ENCODE peak calls at places on chromosomes 16 and 17, in six cellular contexts. G is H9, D is fibroblast of lung, X is IMR-90, C is trophoblast cell, Z is neural progenitor cell. B is an unnamed sample.

GRCh38 chr16:30032083-30032819 is 1.2 kb upstream of the TLCD3B start:
- DNase-seq in G (peak), D (peak), X (peak), C (peak), Z (peak), B (no peak)

GRCh38 chr17:31095239-31096105 is 695 bp downstream of the NF1 start:
- DNase-seq in G (peak), D (peak), X (peak), C (peak), Z (peak), B (peak)

GRCh38 chr16:15435216-15435864 is 952 bp downstream of the BMERB1 start:
- DNase-seq in G (no peak), D (no peak), X (no peak), C (no peak), Z (peak), B (no peak)

GRCh38 chr16:75287708-75288107 is 36.3 kb upstream of the BCAR1 start:
- DNase-seq in G (no peak), D (no peak), X (no peak), C (no peak), Z (no peak), B (no peak)

GRCh38 chr17:60545465-60546191 is 19.6 kb upstream of the APPBP2 start:
- DNase-seq in G (no peak), D (no peak), X (no peak), C (no peak), Z (no peak), B (no peak)

GRCh38 chr16:23027386-23027785 is 121.9 kb downstream of the USP31 start:
- DNase-seq in G (no peak), D (no peak), X (no peak), C (no peak), Z (no peak), B (no peak)

GRCh38 chr17:19880393-19880792 is 12.7 kb upstream of the ULK2 start:
- DNase-seq in G (no peak), D (no peak), X (no peak), C (no peak), Z (no peak), B (no peak)

GRCh38 chr17:43839670-43840101 is 6.7 kb upstream of the MPP3 start:
- DNase-seq in G (no peak), D (no peak), X (no peak), C (peak), Z (no peak), B (no peak)

GRCh38 chr17:39410279-39410678 is 8.9 kb upstream of the FBXL20 start:
- DNase-seq in G (no peak), D (no peak), X (no peak), C (no peak), Z (no peak), B (no peak)

GRCh38 chr17:62064029-62064790 is 868 bp downstream of the MED13 start:
- DNase-seq in G (no peak), D (peak), X (peak), C (no peak), Z (no peak), B (no peak)

GRCh38 chr16:61413026-61413425 is 623.2 kb downstream of the CDH8 start:
- DNase-seq in G (no peak), D (no peak), X (no peak), C (no peak), Z (peak), B (no peak)

GRCh38 chr17:57946798-57947358 is 8.3 kb downstream of the CUEDC1 start:
- DNase-seq in G (no peak), D (peak), X (peak), C (peak), Z (no peak), B (peak)

GRCh38 chr17:5198472-5198871 is 6.8 kb upstream of the ZNF594 start:
- DNase-seq in G (no peak), D (no peak), X (no peak), C (no peak), Z (no peak), B (no peak)
- H3K9ac ChIP-seq in G (no peak), D (no peak), X (no peak), C (no peak), Z (no peak), B (no peak)

DNA sequence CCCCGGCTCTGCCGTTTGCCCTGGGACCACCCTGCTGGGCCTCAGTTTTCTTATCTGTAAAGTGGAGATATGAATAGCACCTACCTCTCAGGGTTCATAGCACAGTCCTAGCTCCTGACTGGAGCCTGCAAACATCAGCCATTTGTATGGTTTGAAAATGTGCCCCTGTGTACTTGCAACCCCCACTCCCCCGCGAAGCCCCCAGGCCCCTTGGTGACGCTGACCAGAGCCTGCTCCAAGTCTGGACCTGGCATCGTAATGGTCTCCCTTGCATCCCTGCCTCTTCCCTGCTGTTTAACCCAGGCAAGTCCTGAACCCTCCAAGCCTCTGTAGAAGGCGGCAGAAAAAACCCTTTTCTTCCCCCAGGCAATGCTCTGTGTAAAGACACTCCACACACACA is 128.0 kb downstream of the IRF8 start:
- DNase-seq in G (no peak), D (no peak), X (no peak), C (no peak), Z (no peak), B (peak)
- H3K27ac ChIP-seq in G (no peak), D (no peak), X (no peak), C (no peak), Z (no peak), B (no peak)

DNA sequence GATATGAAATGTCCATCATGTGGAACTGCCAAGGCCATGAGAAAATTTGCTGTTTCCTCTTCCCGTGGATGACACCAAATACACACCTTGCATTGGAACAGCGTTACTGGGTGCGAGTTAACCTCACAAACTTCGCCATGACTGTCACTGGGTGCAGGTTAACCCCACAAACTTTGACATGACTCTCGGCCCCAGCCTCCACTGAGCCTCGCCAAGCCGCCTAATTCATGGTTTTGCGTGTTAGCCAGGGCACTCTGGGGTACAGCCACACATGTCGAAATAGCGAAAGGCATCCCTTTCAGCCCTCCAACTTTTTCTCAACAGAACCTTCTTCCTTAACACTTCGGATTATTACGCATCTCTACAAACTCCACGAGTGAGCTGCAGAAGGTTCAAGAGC is 10.6 kb upstream of the KCTD5 start:
- DNase-seq in G (no peak), D (no peak), X (no peak), C (no peak), Z (no peak), B (no peak)
- H3K9ac ChIP-seq in G (no peak), D (no peak), X (peak), C (no peak), Z (no peak), B (peak)

GRCh38 chr16:53129281-53130192 is 74.7 kb downstream of the CHD9 start:
- DNase-seq in G (no peak), D (peak), X (peak), C (no peak), Z (no peak), B (no peak)
- H3K27ac ChIP-seq in G (no peak), D (peak), X (peak), C (peak), Z (no peak), B (peak)

GRCh38 chr17:77210946-77211541 is 70.3 kb downstream of the SEC14L1 start:
- DNase-seq in G (no peak), D (no peak), X (no peak), C (no peak), Z (no peak), B (no peak)

GRCh38 chr17:77210331-77210730 is 69.6 kb downstream of the SEC14L1 start:
- DNase-seq in G (no peak), D (no peak), X (no peak), C (no peak), Z (no peak), B (no peak)

GRCh38 chr17:77212081-77212832 is 71.5 kb downstream of the SEC14L1 start:
- DNase-seq in G (no peak), D (no peak), X (no peak), C (no peak), Z (no peak), B (no peak)

GRCh38 chr17:77212833-77213777 is 72.3 kb downstream of the SEC14L1 start:
- DNase-seq in G (no peak), D (no peak), X (no peak), C (no peak), Z (no peak), B (no peak)

DNA sequence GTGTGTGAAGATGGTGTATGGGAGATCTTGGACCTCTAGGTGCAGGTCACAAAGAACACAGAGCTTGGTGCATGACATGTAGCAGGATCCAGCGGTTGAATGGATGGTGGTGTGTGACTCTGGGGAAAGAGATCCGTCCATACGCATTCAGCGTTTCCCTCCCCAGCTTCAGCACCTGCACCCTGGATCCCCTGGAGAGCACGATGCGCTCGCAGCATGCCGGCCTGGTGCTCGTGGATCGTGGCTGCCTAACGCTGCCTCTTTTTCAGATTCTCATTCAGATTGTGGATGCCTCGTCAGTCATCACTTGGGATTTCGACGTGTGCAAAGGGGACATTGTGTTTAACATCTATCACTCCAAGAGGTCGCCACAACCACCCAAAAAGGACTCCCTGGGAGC is 70.9 kb downstream of the SEC14L1 start:
- DNase-seq in G (no peak), D (no peak), X (no peak), C (no peak), Z (no peak), B (no peak)
- H3K9ac ChIP-seq in G (no peak), D (no peak), X (no peak), C (no peak), Z (no peak), B (no peak)

GRCh38 chr17:82794781-82795505 is 43.1 kb downstream of the TBCD start:
- DNase-seq in G (no peak), D (peak), X (peak), C (no peak), Z (no peak), B (no peak)
- H3K27ac ChIP-seq in G (no peak), D (no peak), X (no peak), C (no peak), Z (no peak), B (no peak)